ENCODE peak calls at places on chromosome 9, in nine cellular contexts. M is astrocyte of the spinal cord, U is NB4, X is MM.1S, S is BJ, K is brain microvascular endothelial cell, Z is fibroblast of the aortic adventitia, L is fibroblast of lung, F is AG04450. V is an unnamed sample.

GRCh38 chr9:111728617-111729366 is 65.9 kb downstream of the SHOC1 start:
- DNase-seq in L (peak; percentile 96), K (peak; percentile 64), Z (peak; percentile 95), F (peak; percentile 91), U (peak; percentile 17), M (peak; percentile 95), S (peak; percentile 67), X (no peak), V (no peak)

GRCh38 chr9:129252937-129253819 is 75.1 kb upstream of the IER5L start:
- DNase-seq in S (no peak), X (no peak), Z (no peak), U (no peak), K (no peak), M (no peak), L (no peak), F (no peak), V (no peak)

GRCh38 chr9:105647595-105648349 is 14.5 kb upstream of the TAL2 start:
- DNase-seq in S (no peak), L (peak; percentile 26), F (no peak), M (no peak), Z (peak; percentile 12), X (no peak), K (peak; percentile 27), U (peak; percentile 72), V (no peak)

GRCh38 chr9:105510024-105510423 is 47.9 kb upstream of the FKTN start:
- DNase-seq in M (peak; percentile 86), L (peak; percentile 96), Z (peak; percentile 47), U (no peak), S (peak; percentile 9), F (peak; percentile 52), X (no peak), K (peak; percentile 81), V (no peak)

GRCh38 chr9:116074658-116075057 is 78.9 kb upstream of the PAPPA start:
- DNase-seq in K (no peak), F (no peak), Z (peak; percentile 60), M (no peak), U (no peak), S (no peak), L (peak; percentile 77), X (no peak), V (no peak)

GRCh38 chr9:5626727-5627634 is 1.9 kb upstream of the RIC1 start:
- DNase-seq in S (peak; percentile 57), U (peak; percentile 99), Z (peak; percentile 93), X (peak; percentile 93), K (peak; percentile 38), M (peak; percentile 83), L (peak; percentile 73), F (no peak), V (peak; percentile 95)

GRCh38 chr9:69546265-69546664 is 125.9 kb downstream of the APBA1 start:
- DNase-seq in Z (no peak), L (peak; percentile 23), U (peak; percentile 1), M (peak; percentile 27), X (no peak), F (no peak), S (no peak), K (no peak), V (no peak)

GRCh38 chr9:113514748-113515147 is 51.2 kb downstream of the RGS3 start:
- DNase-seq in L (no peak), M (no peak), Z (no peak), K (no peak), S (no peak), U (no peak), F (no peak), X (no peak), V (no peak)

GRCh38 chr9:33290994-33291397 is 680 bp downstream of the NFX1 start:
- DNase-seq in S (peak; percentile 63), M (no peak), Z (peak; percentile 94), U (no peak), X (peak; percentile 16), K (peak; percentile 96), F (no peak), L (peak; percentile 94), V (no peak)

GRCh38 chr9:134469041-134469875 is 143.0 kb downstream of the RXRA start:
- DNase-seq in X (no peak), F (no peak), M (peak; percentile 33), U (no peak), K (no peak), L (peak; percentile 44), S (no peak), Z (peak; percentile 71), V (no peak)

GRCh38 chr9:21689851-21690250 is 112.6 kb upstream of the MTAP start:
- DNase-seq in X (no peak), Z (no peak), S (no peak), U (no peak), F (no peak), K (no peak), M (peak; percentile 7), L (peak; percentile 65), V (no peak)

GRCh38 chr9:33114746-33115145 is 38.3 kb upstream of the SMU1 start:
- DNase-seq in K (no peak), M (no peak), U (no peak), F (no peak), X (no peak), Z (no peak), L (no peak), S (no peak), V (no peak)

GRCh38 chr9:4299006-4299795 is 667 bp downstream of the GLIS3 start:
- DNase-seq in Z (peak; percentile 57), F (no peak), X (peak; percentile 29), K (peak; percentile 46), L (peak; percentile 64), U (peak; percentile 72), M (peak; percentile 63), S (no peak), V (no peak)

GRCh38 chr9:33818832-33819500 is 2.0 kb downstream of the UBE2R2 start:
- DNase-seq in L (peak; percentile 63), M (peak; percentile 42), F (no peak), X (no peak), K (no peak), S (peak; percentile 36), U (no peak), Z (peak; percentile 63), V (no peak)

GRCh38 chr9:137748311-137748710 is 129.3 kb upstream of the CACNA1B start:
- DNase-seq in U (no peak), X (no peak), S (no peak), L (no peak), F (no peak), K (no peak), Z (no peak), M (no peak), V (no peak)

GRCh38 chr9:70415041-70415440 is 584 bp upstream of the KLF9 start:
- DNase-seq in M (no peak), S (no peak), X (no peak), F (no peak), U (no peak), K (no peak), Z (no peak), L (no peak), V (no peak)

GRCh38 chr9:19162026-19162366 is 34.7 kb upstream of the PLIN2 start:
- DNase-seq in U (no peak), L (no peak), K (no peak), M (no peak), F (no peak), S (no peak), Z (no peak), X (no peak), V (no peak)
- H3K4me3 ChIP-seq in U (peak overlapping the region; percentile 19), L (no peak overlapping the region), K (no peak overlapping the region), M (no peak overlapping the region), F (no peak overlapping the region), S (no peak overlapping the region), Z (no peak overlapping the region), X (no peak overlapping the region), V (no peak overlapping the region)

GRCh38 chr9:12968093-12968492 is 193.3 kb downstream of the LURAP1L start:
- DNase-seq in Z (no peak), K (peak; percentile 28), L (no peak), F (no peak), X (no peak), M (no peak), U (no peak), S (no peak), V (no peak)

GRCh38 chr9:12973702-12974101 is 198.9 kb downstream of the LURAP1L start:
- DNase-seq in L (peak; percentile 59), M (no peak), K (no peak), Z (peak; percentile 54), U (no peak), S (no peak), X (no peak), F (no peak), V (no peak)

GRCh38 chr9:12975496-12975895 is 200.7 kb downstream of the LURAP1L start:
- DNase-seq in K (no peak), U (no peak), Z (no peak), X (no peak), M (no peak), F (no peak), L (no peak), S (no peak), V (no peak)

GRCh38 chr9:12972608-12973589 is 198.1 kb downstream of the LURAP1L start:
- DNase-seq in K (no peak), Z (peak; percentile 57), F (no peak), U (no peak), L (peak; percentile 48), M (peak; percentile 52), S (no peak), X (peak; percentile 39), V (no peak)
- TF ChIP-seq CTCF in K (no peak), Z (no peak), F (no peak), U (no peak), L (no peak), M (no peak), S (no peak), X (no peak), V (no peak)

GRCh38 chr9:27108981-27109541 is at the start of gene TEK:
- DNase-seq in S (no peak), U (no peak), L (peak; percentile 63), M (no peak), Z (peak; percentile 51), K (no peak), X (no peak), F (no peak), V (no peak)
- H3K4me3 ChIP-seq in S (no peak within 1 kb of the TSS), U (no peak within 1 kb of the TSS), L (no peak within 1 kb of the TSS), M (peak within 1 kb of the TSS; percentile 43), Z (peak within 1 kb of the TSS; percentile 57), K (peak within 1 kb of the TSS; percentile 48), X (no peak within 1 kb of the TSS), F (peak within 1 kb of the TSS; percentile 57), V (no peak within 1 kb of the TSS)

GRCh38 chr9:123955637-123956036 is 25.7 kb upstream of the DENND1A start:
- DNase-seq in M (no peak), K (no peak), Z (no peak), L (no peak), X (no peak), F (no peak), U (no peak), S (no peak), V (no peak)

GRCh38 chr9:123959787-123960186 is 29.9 kb upstream of the DENND1A start:
- DNase-seq in S (no peak), L (no peak), K (no peak), M (no peak), F (no peak), Z (no peak), U (no peak), X (no peak), V (no peak)

GRCh38 chr9:123957168-123957721 is 27.3 kb upstream of the DENND1A start:
- DNase-seq in L (no peak), S (no peak), Z (no peak), F (no peak), M (no peak), X (no peak), U (no peak), K (no peak), V (no peak)

GRCh38 chr9:123960366-123960765 is 30.4 kb upstream of the DENND1A start:
- DNase-seq in X (no peak), U (peak; percentile 22), M (no peak), K (no peak), S (no peak), F (no peak), L (no peak), Z (no peak), V (no peak)

GRCh38 chr9:123957731-123958130 is 27.8 kb upstream of the DENND1A start:
- DNase-seq in K (no peak), X (no peak), L (no peak), F (no peak), S (no peak), M (no peak), U (no peak), Z (no peak), V (no peak)
- TF ChIP-seq CTCF in K (no peak), X (no peak), L (no peak), F (no peak), S (no peak), M (no peak), U (no peak), Z (no peak), V (no peak)

V was measured in GM12864.